ENCODE peak calls at places on chromosomes 12 and 14, in ten cellular contexts. G is progenitor cell of endocrine pancreas, U is testis, I is HCT116, Z is GM06990, E is lung, Y is endothelial cell, J is AG09319, W is right lobe of liver, K is cardiac fibroblast. C is an unnamed sample.

GRCh38 chr14:51846631-51847488 is 13.6 kb upstream of the GNG2 start:
- DNase-seq in G (peak; percentile 43), U (peak; percentile 36), I (no peak), Z (peak; percentile 86), E (peak; percentile 56), Y (peak; percentile 84), J (no peak), W (peak; percentile 38), K (peak; percentile 86), C (peak; percentile 18)

GRCh38 chr14:68959035-68959434 is 20.1 kb downstream of the ACTN1 start:
- DNase-seq in G (no peak), U (no peak), I (no peak), Z (no peak), E (no peak), Y (no peak), J (no peak), W (no peak), K (no peak), C (no peak)

GRCh38 chr14:91875515-91876286 is 8.4 kb upstream of the TC2N start:
- DNase-seq in G (no peak), U (no peak), I (no peak), Z (no peak), E (no peak), Y (no peak), J (no peak), W (peak; percentile 69), K (no peak), C (no peak)

GRCh38 chr14:87805315-87805723 is 187.7 kb downstream of the GALC start:
- DNase-seq in G (no peak), U (peak; percentile 56), I (no peak), Z (peak; percentile 3), E (no peak), Y (peak; percentile 63), J (no peak), W (peak; percentile 30), K (peak; percentile 17), C (no peak)

GRCh38 chr12:49777800-49778748 is 36.7 kb downstream of the TMBIM6 start:
- DNase-seq in G (peak; percentile 71), U (peak; percentile 59), I (peak; percentile 42), Z (no peak), E (peak; percentile 70), Y (peak; percentile 72), J (no peak), W (peak; percentile 68), K (peak; percentile 35), C (no peak)

GRCh38 chr12:6638305-6638704 is 2.5 kb upstream of the LPAR5 start:
- DNase-seq in G (no peak), U (no peak), I (no peak), Z (peak; percentile 37), E (no peak), Y (no peak), J (no peak), W (no peak), K (no peak), C (no peak)

GRCh38 chr14:73180385-73180805 is 44.1 kb downstream of the PSEN1 start:
- DNase-seq in G (no peak), U (no peak), I (no peak), Z (no peak), E (no peak), Y (no peak), J (peak; percentile 49), W (no peak), K (peak; percentile 89), C (peak; percentile 81)

GRCh38 chr14:55436530-55436929 is 3.9 kb downstream of the TBPL2 start:
- DNase-seq in G (no peak), U (no peak), I (no peak), Z (no peak), E (no peak), Y (no peak), J (no peak), W (no peak), K (no peak), C (no peak)

GRCh38 chr12:14473707-14474287 is 93.9 kb downstream of the PLBD1 start:
- DNase-seq in G (no peak), U (no peak), I (peak; percentile 3), Z (no peak), E (no peak), Y (no peak), J (no peak), W (no peak), K (peak; percentile 34), C (no peak)

GRCh38 chr14:90658541-90658967 is 157.7 kb downstream of the TTC7B start:
- DNase-seq in G (no peak), U (no peak), I (no peak), Z (no peak), E (no peak), Y (no peak), J (no peak), W (no peak), K (peak; percentile 48), C (no peak)

GRCh38 chr14:63632932-63633514 is 8.6 kb downstream of the WDR89 start:
- DNase-seq in G (no peak), U (no peak), I (peak; percentile 7), Z (no peak), E (no peak), Y (no peak), J (no peak), W (no peak), K (peak; percentile 48), C (no peak)

GRCh38 chr14:105737504-105738246 is 211.3 kb downstream of the TMEM121 start:
- DNase-seq in G (no peak), U (no peak), I (no peak), Z (peak; percentile 55), E (no peak), Y (no peak), J (no peak), W (no peak), K (no peak), C (no peak)

GRCh38 chr12:64273527-64274403 is 51.7 kb upstream of the KICS2 start:
- DNase-seq in G (no peak), U (peak; percentile 22), I (peak; percentile 53), Z (peak; percentile 6), E (no peak), Y (peak; percentile 57), J (no peak), W (no peak), K (peak; percentile 5), C (peak; percentile 52)

GRCh38 chr12:114439833-114440449 is 34.0 kb upstream of the TBX5 start:
- DNase-seq in G (no peak), U (no peak), I (no peak), Z (no peak), E (no peak), Y (no peak), J (no peak), W (no peak), K (no peak), C (no peak)

GRCh38 chr12:6038160-6038559 is 86.3 kb downstream of the VWF start:
- DNase-seq in G (peak; percentile 61), U (peak; percentile 53), I (peak; percentile 91), Z (no peak), E (peak; percentile 39), Y (peak; percentile 77), J (no peak), W (peak; percentile 37), K (peak; percentile 81), C (peak; percentile 61)

GRCh38 chr14:50943261-50943942 is 881 bp downstream of the PYGL start:
- DNase-seq in G (peak; percentile 29), U (peak; percentile 43), I (peak; percentile 31), Z (no peak), E (peak; percentile 57), Y (peak; percentile 51), J (no peak), W (peak; percentile 78), K (peak; percentile 81), C (no peak)

GRCh38 chr12:94718114-94718513 is 67.8 kb upstream of the TMCC3 start:
- DNase-seq in G (no peak), U (no peak), I (no peak), Z (no peak), E (no peak), Y (no peak), J (no peak), W (no peak), K (no peak), C (peak; percentile 12)

GRCh38 chr14:106840258-106840657 is 1313.9 kb downstream of the TMEM121 start:
- DNase-seq in G (no peak), U (no peak), I (no peak), Z (no peak), E (no peak), Y (no peak), J (no peak), W (no peak), K (no peak), C (no peak)
- TF ChIP-seq CTCF in G (no peak), U (no peak), I (no peak), Z (peak; percentile 54), E (no peak), Y (no peak), J (no peak), W (no peak), K (no peak), C (no peak)

GRCh38 chr12:100987552-100988277 is 193.1 kb downstream of the ANO4 start:
- DNase-seq in G (peak; percentile 16), U (peak; percentile 40), I (peak; percentile 19), Z (peak; percentile 72), E (no peak), Y (peak; percentile 51), J (no peak), W (peak; percentile 19), K (peak; percentile 38), C (peak; percentile 66)
- TF ChIP-seq CTCF in G (peak; percentile 60), U (no peak), I (peak; percentile 43), Z (peak; percentile 79), E (no peak), Y (peak; percentile 21), J (peak; percentile 36), W (no peak), K (peak; percentile 53), C (peak; percentile 50)

GRCh38 chr12:1843641-1844005 is 23.3 kb downstream of the LRTM2 start:
- DNase-seq in G (no peak), U (no peak), I (no peak), Z (no peak), E (no peak), Y (no peak), J (no peak), W (no peak), K (no peak), C (no peak)
- TF ChIP-seq CTCF in G (no peak), U (no peak), I (no peak), Z (no peak), E (no peak), Y (no peak), J (no peak), W (no peak), K (no peak), C (no peak)

GRCh38 chr12:46267618-46268348 is 1.1 kb downstream of the SLC38A1 start:
- DNase-seq in G (no peak), U (no peak), I (no peak), Z (peak; percentile 49), E (no peak), Y (peak; percentile 26), J (no peak), W (no peak), K (peak; percentile 23), C (peak; percentile 28)

GRCh38 chr12:46266382-46266791 is 2.5 kb downstream of the SLC38A1 start:
- DNase-seq in G (no peak), U (no peak), I (no peak), Z (no peak), E (no peak), Y (no peak), J (no peak), W (no peak), K (peak; percentile 59), C (peak; percentile 76)

GRCh38 chr12:46265734-46266133 is 3.1 kb downstream of the SLC38A1 start:
- DNase-seq in G (no peak), U (no peak), I (no peak), Z (no peak), E (no peak), Y (no peak), J (no peak), W (no peak), K (no peak), C (no peak)

GRCh38 chr12:46268349-46268616 is 560 bp downstream of the SLC38A1 start:
- DNase-seq in G (no peak), U (no peak), I (no peak), Z (no peak), E (no peak), Y (no peak), J (no peak), W (peak; percentile 26), K (peak; percentile 23), C (no peak)

GRCh38 chr12:46266869-46267617 is 1.8 kb downstream of the SLC38A1 start:
- DNase-seq in G (peak; percentile 48), U (peak; percentile 53), I (no peak), Z (peak; percentile 60), E (peak; percentile 64), Y (peak; percentile 59), J (no peak), W (peak; percentile 45), K (peak; percentile 74), C (peak; percentile 73)
- TF ChIP-seq CTCF in G (no peak), U (no peak), I (no peak), Z (no peak), E (no peak), Y (no peak), J (no peak), W (no peak), K (no peak), C (no peak)